ENCODE peak calls at places on chromosomes 2 and 18, in five cellular contexts. C is kidney, U is B cell, T is AG09319, N is neural crest cell. A is an unnamed sample.

GRCh38 chr2:213188971-213189899 is 37.8 kb upstream of the IKZF2 start:
- DNase-seq in C (no peak), U (no peak), T (no peak), N (peak; percentile 8), A (no peak)

GRCh38 chr2:177843188-177843587 is 229.4 kb downstream of the PDE11A start:
- DNase-seq in C (no peak), U (no peak), T (no peak), N (no peak), A (no peak)

GRCh38 chr2:109244750-109245382 is 115.9 kb downstream of the SH3RF3 start:
- DNase-seq in C (no peak), U (no peak), T (no peak), N (no peak), A (no peak)

GRCh38 chr18:39635966-39636365 is 2070.4 kb upstream of the CELF4 start:
- DNase-seq in C (no peak), U (no peak), T (no peak), N (no peak), A (no peak)

GRCh38 chr2:126809357-126809756 is 89.3 kb upstream of the TEX51 start:
- DNase-seq in C (no peak), U (no peak), T (no peak), N (no peak), A (no peak)

GRCh38 chr18:45014047-45014501 is 333.4 kb downstream of the SETBP1 start:
- DNase-seq in C (no peak), U (no peak), T (peak; percentile 35), N (no peak), A (no peak)

GRCh38 chr2:226002438-226002837 is 602.9 kb downstream of the NYAP2 start:
- DNase-seq in C (no peak), U (no peak), T (peak; percentile 52), N (no peak), A (no peak)

GRCh38 chr2:105325389-105325963 is 4.1 kb downstream of the TGFBRAP1 start:
- DNase-seq in C (no peak), U (no peak), T (no peak), N (no peak), A (no peak)

GRCh38 chr2:15170068-15170775 is 390.9 kb downstream of the NBAS start:
- DNase-seq in C (peak; percentile 45), U (no peak), T (no peak), N (no peak), A (no peak)

GRCh38 chr2:98118852-98119251 is 31.9 kb downstream of the VWA3B start:
- DNase-seq in C (no peak), U (no peak), T (no peak), N (no peak), A (no peak)

GRCh38 chr2:173869244-173869643 is 95.9 kb downstream of the SP3 start:
- DNase-seq in C (no peak), U (no peak), T (no peak), N (no peak), A (no peak)

GRCh38 chr2:28052691-28053090 is 162.2 kb downstream of the BABAM2 start:
- DNase-seq in C (no peak), U (no peak), T (no peak), N (no peak), A (no peak)

GRCh38 chr2:220396287-220396686 is 768.9 kb downstream of the SLC4A3 start:
- DNase-seq in C (no peak), U (no peak), T (no peak), N (no peak), A (no peak)

GRCh38 chr2:9897331-9897737 is 54.1 kb downstream of the TAF1B start:
- DNase-seq in C (no peak), U (no peak), T (peak; percentile 74), N (no peak), A (peak; percentile 18)

GRCh38 chr18:79625195-79625923 is 54.2 kb upstream of the CTDP1 start:
- DNase-seq in C (peak; percentile 36), U (peak; percentile 76), T (no peak), N (no peak), A (peak; percentile 65)

GRCh38 chr2:43474273-43474672 is 121.6 kb downstream of the THADA start:
- DNase-seq in C (no peak), U (no peak), T (no peak), N (no peak), A (no peak)

GRCh38 chr2:238505119-238505891 is 78.6 kb downstream of the ASB1 start:
- DNase-seq in C (peak; percentile 35), U (no peak), T (no peak), N (no peak), A (no peak)

GRCh38 chr2:28713582-28714292 is 37.9 kb upstream of the PPP1CB start:
- DNase-seq in C (no peak), U (no peak), T (no peak), N (no peak), A (no peak)

GRCh38 chr2:229708335-229708734 is 6.0 kb downstream of the DNER start:
- DNase-seq in C (no peak), U (no peak), T (no peak), N (no peak), A (no peak)

GRCh38 chr2:145799595-145800108 is 1279.7 kb upstream of the ZEB2 start:
- DNase-seq in C (no peak), U (no peak), T (no peak), N (no peak), A (no peak)

GRCh38 chr2:143282684-143283083 is 153.5 kb downstream of the ARHGAP15 start:
- DNase-seq in C (no peak), U (peak; percentile 19), T (no peak), N (no peak), A (no peak)

GRCh38 chr2:145185696-145186095 is 665.8 kb upstream of the ZEB2 start:
- DNase-seq in C (no peak), U (no peak), T (no peak), N (no peak), A (no peak)

GRCh38 chr18:45997689-45998088 is 30.6 kb upstream of the EPG5 start:
- DNase-seq in C (no peak), U (no peak), T (no peak), N (no peak), A (no peak)

GRCh38 chr2:3257166-3257565 is 120.5 kb downstream of the EIPR1 start:
- DNase-seq in C (no peak), U (no peak), T (no peak), N (no peak), A (no peak)

GRCh38 chr2:129754431-129754830 is 225.0 kb upstream of the RAB6C start:
- DNase-seq in C (no peak), U (no peak), T (no peak), N (no peak), A (no peak)

GRCh38 chr2:86243950-86244733 is 44.9 kb downstream of the MRPL35 start:
- DNase-seq in C (no peak), U (peak; percentile 55), T (no peak), N (no peak), A (no peak)

GRCh38 chr2:74020717-74021406 is 36.2 kb downstream of the TET3 start:
- DNase-seq in C (no peak), U (no peak), T (no peak), N (no peak), A (no peak)

GRCh38 chr2:152577611-152578010 is 139.7 kb downstream of the PRPF40A start:
- DNase-seq in C (no peak), U (no peak), T (no peak), N (no peak), A (no peak)

GRCh38 chr18:35158728-35159443 is 81.9 kb upstream of the ZNF397 start:
- DNase-seq in C (no peak), U (peak; percentile 57), T (no peak), N (no peak), A (no peak)

GRCh38 chr2:72561621-72562318 is 264.1 kb downstream of the EXOC6B start:
- DNase-seq in C (no peak), U (no peak), T (no peak), N (no peak), A (no peak)

GRCh38 chr2:21155365-21156136 is 31.8 kb downstream of the TDRD15 start:
- DNase-seq in C (no peak), U (no peak), T (no peak), N (no peak), A (no peak)

GRCh38 chr2:168350380-168350779 is 103.0 kb upstream of the STK39 start:
- DNase-seq in C (no peak), U (no peak), T (no peak), N (no peak), A (no peak)
- TF ChIP-seq CTCF in C (no peak), U (no peak), T (no peak), N (no peak), A (no peak)

GRCh38 chr2:119119076-119119710 is 39.4 kb downstream of the C1QL2 start:
- DNase-seq in C (no peak), U (no peak), T (no peak), N (no peak), A (no peak)
- TF ChIP-seq CTCF in C (no peak), U (no peak), T (no peak), N (no peak), A (no peak)

GRCh38 chr18:8882632-8883408 is 177.5 kb downstream of the MTCL1 start:
- DNase-seq in C (no peak), U (no peak), T (no peak), N (peak; percentile 59), A (no peak)
- TF ChIP-seq CTCF in C (no peak), U (no peak), T (no peak), N (peak; percentile 59), A (peak; percentile 3)

GRCh38 chr2:176822060-176822459 is 390.5 kb upstream of the HNRNPA3 start:
- DNase-seq in C (no peak), U (no peak), T (no peak), N (no peak), A (no peak)

GRCh38 chr2:176818653-176819052 is 393.9 kb upstream of the HNRNPA3 start:
- DNase-seq in C (no peak), U (no peak), T (no peak), N (no peak), A (no peak)

GRCh38 chr2:176817061-176817565 is 395.5 kb upstream of the HNRNPA3 start:
- DNase-seq in C (no peak), U (no peak), T (no peak), N (no peak), A (no peak)

GRCh38 chr2:176826356-176826755 is 386.2 kb upstream of the HNRNPA3 start:
- DNase-seq in C (no peak), U (no peak), T (no peak), N (no peak), A (no peak)

GRCh38 chr2:176821350-176821749 is 391.2 kb upstream of the HNRNPA3 start:
- DNase-seq in C (no peak), U (no peak), T (no peak), N (no peak), A (no peak)
- TF ChIP-seq CTCF in C (no peak), U (no peak), T (no peak), N (no peak), A (peak; percentile 35)